ENCODE peak calls at places on chromosomes 11 and 22, in six cellular contexts. S is psoas muscle, O is colonic mucosa, G is neuronal stem cell, B is endodermal cell, T is A549. D is an unnamed sample. For H3K4me1, the result is how much of the 10 kb centered on the place peaks cover.

GRCh38 chr11:17163296-17163695 is 44.5 kb downstream of the PIK3C2A start:
- DNase-seq in S (no peak), O (no peak), G (no peak), B (no peak), T (no peak), D (no peak)

GRCh38 chr22:32204211-32204855 is 540 bp downstream of the RFPL2 start:
- DNase-seq in S (no peak), O (no peak), G (no peak), B (peak), T (peak), D (no peak)

GRCh38 chr11:118921929-118922744 is 3.6 kb downstream of the BCL9L start:
- DNase-seq in S (peak), O (peak), G (no peak), B (peak), T (peak), D (peak)

GRCh38 chr11:6611092-6612007 is 666 bp downstream of the TAF10 start:
- DNase-seq in S (peak), O (peak), G (no peak), B (peak), T (no peak), D (no peak)

GRCh38 chr11:132941024-132941646 is 591.2 kb downstream of the OPCML start:
- DNase-seq in S (no peak), O (no peak), G (peak), B (no peak), T (no peak), D (no peak)

GRCh38 chr22:35489225-35489624 is 51.4 kb upstream of the RASD2 start:
- DNase-seq in S (no peak), O (no peak), G (no peak), B (no peak), T (no peak), D (no peak)

GRCh38 chr11:104198576-104198975 is 34.6 kb upstream of the PDGFD start:
- DNase-seq in S (no peak), O (no peak), G (no peak), B (no peak), T (no peak), D (no peak)

GRCh38 chr11:110311783-110312578 is 15.6 kb upstream of the RDX start:
- DNase-seq in S (no peak), O (no peak), G (no peak), B (no peak), T (peak), D (no peak)

GRCh38 chr11:64372802-64373597 is 14.0 kb downstream of the RPS6KA4 start:
- DNase-seq in S (no peak), O (no peak), G (no peak), B (peak), T (peak), D (no peak)

GRCh38 chr11:63851354-63851753 is 12.4 kb downstream of the MARK2 start:
- DNase-seq in S (no peak), O (no peak), G (no peak), B (no peak), T (no peak), D (no peak)

GRCh38 chr11:96738311-96738710 is 348.5 kb downstream of the JRKL start:
- DNase-seq in S (no peak), O (no peak), G (no peak), B (no peak), T (no peak), D (no peak)

GRCh38 chr22:27129266-27129665 is 471.9 kb downstream of the MIAT start:
- DNase-seq in S (no peak), O (no peak), G (no peak), B (no peak), T (peak), D (no peak)
- H3K4me1 ChIP-seq in S (under half), O (under half), G (under half), B (under half), T (half or more), D (under half)

DNA sequence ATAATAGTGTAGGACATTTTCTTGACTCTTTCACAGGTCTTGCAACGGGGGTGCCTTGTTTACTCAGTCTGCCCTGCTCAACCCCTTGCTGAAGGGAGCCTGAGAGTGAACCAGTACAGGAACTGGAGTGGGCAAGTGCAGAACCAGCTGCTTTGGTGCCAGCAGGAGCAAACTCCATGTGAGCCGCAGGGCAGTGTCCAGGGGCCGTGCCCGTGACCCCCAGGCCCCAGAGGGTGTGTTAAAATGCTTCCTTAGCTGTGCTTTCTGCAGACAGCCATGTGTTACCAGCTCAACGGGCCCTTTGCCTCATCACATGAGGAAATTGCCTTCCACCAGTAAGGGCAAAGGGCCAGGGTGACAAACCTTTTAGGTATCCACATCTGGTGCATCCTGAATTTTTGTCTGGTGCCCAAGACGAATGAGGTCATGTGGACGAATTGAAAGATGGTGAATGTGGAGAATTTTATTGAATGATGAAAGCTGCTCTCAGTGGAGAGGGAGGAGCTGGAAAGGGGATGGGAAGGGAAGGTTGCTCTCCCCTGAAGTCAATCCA is 53.6 kb upstream of the OR5D13 start:
- DNase-seq in S (no peak), O (no peak), G (no peak), B (no peak), T (peak), D (no peak)
- H3K27ac ChIP-seq in S (no peak), O (no peak), G (no peak), B (no peak), T (no peak), D (no peak)

GRCh38 chr22:41407433-41407832 is 25.7 kb downstream of the TEF start:
- DNase-seq in S (no peak), O (no peak), G (no peak), B (no peak), T (no peak), D (no peak)
- H3K4me1 ChIP-seq in S (under half), O (under half), G (under half), B (under half), T (under half), D (under half)

GRCh38 chr22:20446383-20446970 is 8.9 kb upstream of the SCARF2 start:
- DNase-seq in S (peak), O (no peak), G (no peak), B (no peak), T (no peak), D (no peak)
- H3K27ac ChIP-seq in S (no peak), O (no peak), G (no peak), B (no peak), T (no peak), D (no peak)

DNA sequence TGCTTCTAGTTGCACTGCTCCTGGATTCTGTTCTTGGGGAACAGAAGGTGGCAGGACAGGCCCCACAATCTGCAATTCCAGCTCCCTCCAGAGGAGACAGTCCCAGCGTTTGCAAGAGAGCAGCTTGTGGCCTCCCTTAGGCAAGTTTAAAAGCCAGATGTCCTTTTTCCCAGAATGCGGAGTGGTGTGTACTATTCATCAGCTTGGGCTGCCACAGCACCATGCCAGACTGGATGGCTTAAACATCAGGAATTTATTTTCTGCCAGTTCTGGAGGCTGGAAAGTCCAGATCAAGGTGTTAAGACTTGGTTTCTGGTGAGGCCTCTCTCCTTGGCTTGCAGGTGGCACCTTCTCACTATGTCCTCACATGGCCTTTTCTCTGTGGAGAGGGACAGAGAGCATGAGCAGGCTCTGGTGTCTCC is 11.7 kb downstream of the MIAT start:
- DNase-seq in S (no peak), O (no peak), G (no peak), B (peak), T (peak), D (no peak)
- H3K4me1 ChIP-seq in S (under half), O (under half), G (under half), B (under half), T (under half), D (under half)

GRCh38 chr22:45009881-45010531 is at the start of gene PHF21B:
- DNase-seq in S (peak), O (peak), G (peak), B (peak), T (peak), D (peak)
- H3K27ac ChIP-seq in S (no peak), O (no peak), G (peak), B (peak), T (peak), D (peak)

GRCh38 chr22:50184541-50185383 is 951 bp upstream of the TRABD start:
- DNase-seq in S (peak), O (no peak), G (no peak), B (peak), T (no peak), D (no peak)

GRCh38 chr22:50186181-50186731 is 543 bp downstream of the TRABD start:
- DNase-seq in S (peak), O (no peak), G (no peak), B (no peak), T (no peak), D (no peak)

GRCh38 chr22:50184004-50184461 is 1.7 kb upstream of the TRABD start:
- DNase-seq in S (peak), O (peak), G (no peak), B (peak), T (peak), D (peak)

GRCh38 chr22:50186789-50187523 is 1.2 kb downstream of the TRABD start:
- DNase-seq in S (peak), O (peak), G (no peak), B (no peak), T (no peak), D (no peak)

DNA sequence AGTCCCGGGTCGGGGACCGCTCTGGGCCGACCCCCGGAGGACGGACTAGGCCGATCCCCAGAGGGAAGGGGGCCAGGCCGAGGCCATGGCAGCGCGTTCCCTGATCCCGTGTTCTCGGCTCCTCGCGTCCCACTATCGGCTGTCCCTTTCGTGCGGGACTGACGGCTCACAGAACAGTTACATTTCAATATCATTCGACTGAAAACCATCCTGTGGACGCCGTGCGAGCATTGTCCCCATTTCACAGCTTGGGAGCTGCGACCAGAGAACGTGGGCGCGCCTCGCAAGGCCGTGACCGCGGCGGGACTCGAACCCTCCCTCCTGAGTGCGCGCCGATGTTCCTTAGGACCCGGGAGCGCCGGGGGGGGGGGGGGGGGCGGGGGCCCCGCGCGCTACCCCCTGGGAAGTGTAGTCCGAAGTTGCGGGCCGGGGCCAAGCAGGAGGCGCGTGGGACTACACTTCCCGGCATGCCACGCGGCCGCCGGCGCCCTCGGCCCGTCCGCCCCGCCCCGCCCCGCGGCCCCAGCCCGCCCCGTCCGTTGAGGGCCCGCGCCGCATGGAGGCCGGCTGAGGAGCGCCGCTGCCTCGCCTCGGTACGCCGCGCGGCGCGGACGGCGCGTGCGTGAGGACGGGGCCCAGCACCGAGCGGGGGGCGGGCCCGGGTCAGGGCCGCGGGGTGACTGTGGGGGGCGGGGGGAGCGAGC is at the start of gene TRABD:
- DNase-seq in S (peak), O (peak), G (peak), B (peak), T (peak), D (peak)
- H3K4me1 ChIP-seq in S (under half), O (under half), G (under half), B (under half), T (under half), D (under half)

GRCh38 chr22:23801886-23802377 is 15.2 kb downstream of the SMARCB1 start:
- DNase-seq in S (no peak), O (no peak), G (no peak), B (peak), T (no peak), D (no peak)

GRCh38 chr22:23806837-23807236 is 20.1 kb downstream of the SMARCB1 start:
- DNase-seq in S (no peak), O (no peak), G (no peak), B (no peak), T (no peak), D (no peak)

GRCh38 chr22:23801238-23801821 is 14.6 kb downstream of the SMARCB1 start:
- DNase-seq in S (no peak), O (no peak), G (no peak), B (peak), T (no peak), D (no peak)

GRCh38 chr22:23803001-23803819 is 16.4 kb downstream of the SMARCB1 start:
- DNase-seq in S (no peak), O (no peak), G (no peak), B (peak), T (no peak), D (no peak)

DNA sequence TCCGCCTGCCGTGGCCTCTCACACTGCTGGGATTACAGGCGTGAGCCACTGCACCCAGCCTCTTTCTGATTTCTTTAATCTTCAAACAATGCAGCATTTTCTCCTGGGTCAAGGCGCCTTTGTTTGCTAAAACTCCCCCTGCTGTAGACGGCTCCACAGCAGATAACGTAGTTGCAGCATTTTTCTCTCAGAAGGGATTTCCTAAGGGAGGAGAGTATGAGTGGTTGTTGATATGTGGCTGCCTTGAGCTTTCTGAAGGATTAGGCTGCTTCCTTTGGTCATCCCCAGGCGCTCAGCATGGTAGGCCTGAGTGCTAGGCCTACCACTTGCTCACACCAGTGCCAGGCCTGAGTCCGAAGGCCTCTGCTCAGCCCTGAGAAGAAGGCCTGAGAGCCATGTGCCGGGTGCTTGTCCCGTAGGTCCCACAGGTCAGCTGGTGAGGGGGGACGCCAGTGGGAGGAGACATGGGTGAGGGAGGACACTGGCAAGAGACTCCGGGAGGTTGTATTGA is 18.1 kb downstream of the SMARCB1 start:
- DNase-seq in S (no peak), O (no peak), G (no peak), B (peak), T (no peak), D (no peak)
- H3K27ac ChIP-seq in S (no peak), O (no peak), G (no peak), B (no peak), T (no peak), D (no peak)

GRCh38 chr22:21946262-21946925 is 6.3 kb downstream of the PPM1F start:
- DNase-seq in S (no peak), O (no peak), G (no peak), B (no peak), T (no peak), D (no peak)
- H3K4me1 ChIP-seq in S (half or more), O (under half), G (under half), B (under half), T (under half), D (under half)

D was measured in prostate gland.